ENCODE peak calls at places on chromosome 5, in five cellular contexts. D, N, P, O and Y are unnamed samples.

GRCh38 chr5:570886-571285 is 41.3 kb upstream of the CEP72 start:
- DNase-seq in D (no peak), N (no peak), P (no peak), O (no peak), Y (no peak)

GRCh38 chr5:139641116-139642080 is 6.8 kb upstream of the CXXC5 start:
- DNase-seq in D (no peak), N (no peak), P (peak), O (no peak), Y (no peak)

GRCh38 chr5:68846828-68847227 is 247.0 kb upstream of the SLC30A5 start:
- DNase-seq in D (no peak), N (no peak), P (no peak), O (no peak), Y (no peak)

GRCh38 chr5:149358294-149358651 is 427 bp downstream of the PCYOX1L start:
- DNase-seq in D (peak), N (no peak), P (no peak), O (peak), Y (no peak)

GRCh38 chr5:176608937-176609723 is 826 bp downstream of the GPRIN1 start:
- DNase-seq in D (no peak), N (no peak), P (no peak), O (no peak), Y (peak)

GRCh38 chr5:54996476-54996875 is 11.1 kb upstream of the ESM1 start:
- DNase-seq in D (no peak), N (no peak), P (no peak), O (no peak), Y (no peak)

GRCh38 chr5:178425621-178426068 is 164.5 kb downstream of the COL23A1 start:
- DNase-seq in D (no peak), N (no peak), P (peak), O (no peak), Y (no peak)

GRCh38 chr5:17221843-17222614 is 4.6 kb downstream of the BASP1 start:
- DNase-seq in D (no peak), N (no peak), P (no peak), O (no peak), Y (no peak)

GRCh38 chr5:79133657-79134451 is 22.2 kb downstream of the BHMT start:
- DNase-seq in D (peak), N (peak), P (peak), O (peak), Y (no peak)

GRCh38 chr5:119302916-119303897 is 52.6 kb upstream of the TNFAIP8 start:
- DNase-seq in D (no peak), N (peak), P (no peak), O (peak), Y (no peak)

GRCh38 chr5:79851694-79852006 is 139.4 kb downstream of the MTX3 start:
- DNase-seq in D (no peak), N (no peak), P (no peak), O (no peak), Y (no peak)

GRCh38 chr5:75574791-75575190 is 36.5 kb upstream of the ANKDD1B start:
- DNase-seq in D (no peak), N (no peak), P (no peak), O (no peak), Y (no peak)

GRCh38 chr5:115530426-115530825 is 14.1 kb downstream of the FEM1C start:
- DNase-seq in D (no peak), N (no peak), P (no peak), O (no peak), Y (no peak)

GRCh38 chr5:107269678-107270077 is 401.1 kb downstream of the EFNA5 start:
- DNase-seq in D (no peak), N (no peak), P (no peak), O (no peak), Y (no peak)

GRCh38 chr5:126124706-126125345 is 298.4 kb upstream of the GRAMD2B start:
- DNase-seq in D (no peak), N (no peak), P (no peak), O (no peak), Y (no peak)

GRCh38 chr5:173742432-173742816 is 126.0 kb upstream of the BOD1 start:
- DNase-seq in D (no peak), N (no peak), P (no peak), O (no peak), Y (no peak)

GRCh38 chr5:54518146-54519082 is 855 bp downstream of the SNX18 start:
- DNase-seq in D (peak), N (no peak), P (peak), O (peak), Y (peak)

GRCh38 chr5:59407967-59408366 is 485.6 kb downstream of the PDE4D start:
- DNase-seq in D (no peak), N (no peak), P (no peak), O (no peak), Y (no peak)

GRCh38 chr5:98428806-98429205 is 344.7 kb upstream of the RGMB start:
- DNase-seq in D (no peak), N (no peak), P (no peak), O (peak), Y (no peak)

GRCh38 chr5:107330903-107331302 is 339.8 kb downstream of the EFNA5 start:
- DNase-seq in D (no peak), N (no peak), P (no peak), O (no peak), Y (no peak)

GRCh38 chr5:132821791-132822190 is 8.7 kb downstream of the SHROOM1 start:
- DNase-seq in D (no peak), N (no peak), P (no peak), O (no peak), Y (no peak)

GRCh38 chr5:5271606-5272321 is 131.6 kb downstream of the ADAMTS16 start:
- DNase-seq in D (no peak), N (no peak), P (no peak), O (no peak), Y (no peak)

GRCh38 chr5:123937230-123937629 is 425.3 kb downstream of the CSNK1G3 start:
- DNase-seq in D (no peak), N (peak), P (peak), O (peak), Y (peak)

GRCh38 chr5:68114641-68115040 is 100.9 kb upstream of the PIK3R1 start:
- DNase-seq in D (no peak), N (peak), P (no peak), O (no peak), Y (no peak)

GRCh38 chr5:124461857-124462423 is 284.5 kb downstream of the ZNF608 start:
- DNase-seq in D (no peak), N (no peak), P (no peak), O (no peak), Y (no peak)

GRCh38 chr5:136269978-136270377 is 77.0 kb upstream of the SMIM32 start:
- DNase-seq in D (no peak), N (no peak), P (no peak), O (no peak), Y (no peak)

GRCh38 chr5:126723643-126724042 is 53.3 kb upstream of the LMNB1 start:
- DNase-seq in D (no peak), N (no peak), P (no peak), O (no peak), Y (no peak)

GRCh38 chr5:168477060-168477459 is 9.2 kb upstream of the RARS1 start:
- DNase-seq in D (no peak), N (peak), P (peak), O (no peak), Y (no peak)

GRCh38 chr5:171369056-171369455 is 18.6 kb upstream of the NPM1 start:
- DNase-seq in D (no peak), N (no peak), P (no peak), O (no peak), Y (no peak)

GRCh38 chr5:157059891-157060290 is 975 bp upstream of the HAVCR1 start:
- DNase-seq in D (no peak), N (no peak), P (no peak), O (no peak), Y (no peak)

GRCh38 chr5:151326276-151326675 is 21.1 kb downstream of the SLC36A2 start:
- DNase-seq in D (no peak), N (no peak), P (no peak), O (no peak), Y (no peak)

GRCh38 chr5:149240354-149240998 is 31.2 kb upstream of the AFAP1L1 start:
- DNase-seq in D (no peak), N (no peak), P (no peak), O (peak), Y (no peak)

GRCh38 chr5:122896598-122897282 is 51.3 kb downstream of the SNX24 start:
- DNase-seq in D (no peak), N (no peak), P (no peak), O (no peak), Y (no peak)

GRCh38 chr5:101590384-101590783 is 687.3 kb upstream of the ST8SIA4 start:
- DNase-seq in D (no peak), N (no peak), P (peak), O (no peak), Y (no peak)

GRCh38 chr5:33501899-33502298 is 61.1 kb downstream of the TARS1 start:
- DNase-seq in D (no peak), N (no peak), P (peak), O (no peak), Y (no peak)

GRCh38 chr5:91486638-91487037 is 103.5 kb upstream of the ARRDC3 start:
- DNase-seq in D (no peak), N (no peak), P (no peak), O (no peak), Y (no peak)

GRCh38 chr5:147055850-147056523 is 177.4 kb upstream of the PPP2R2B start:
- DNase-seq in D (no peak), N (no peak), P (peak), O (no peak), Y (no peak)

GRCh38 chr5:54458221-54458620 is 2.7 kb downstream of the HSPB3 start:
- DNase-seq in D (no peak), N (no peak), P (no peak), O (no peak), Y (no peak)

GRCh38 chr5:61431923-61432620 is 100.0 kb downstream of the ZSWIM6 start:
- DNase-seq in D (no peak), N (no peak), P (no peak), O (no peak), Y (no peak)